ENCODE peak calls at places on chromosome 18, in eight cellular contexts. Q, M, W, R, I, T, E and O are unnamed samples.

GRCh38 chr18:2540575-2540974 is 30.7 kb downstream of the METTL4 start:
- DNase-seq in M (no peak), T (no peak), R (no peak), I (no peak), W (no peak), E (no peak), Q (no peak), O (no peak)

GRCh38 chr18:57533901-57534300 is 52.6 kb downstream of the FECH start:
- DNase-seq in T (no peak), Q (no peak), I (no peak), E (no peak), R (no peak), M (no peak), W (no peak), O (no peak)

GRCh38 chr18:75654928-75655745 is 227.6 kb upstream of the SMIM21 start:
- DNase-seq in E (no peak), I (no peak), M (no peak), Q (no peak), T (peak; percentile 21), R (no peak), W (peak; percentile 66), O (no peak)

GRCh38 chr18:49226935-49227334 is 233.5 kb downstream of the DYM start:
- DNase-seq in R (no peak), Q (no peak), W (no peak), E (no peak), I (no peak), M (no peak), T (no peak), O (no peak)

GRCh38 chr18:36321636-36322407 is 24.3 kb downstream of the FHOD3 start:
- DNase-seq in I (no peak), E (no peak), M (no peak), Q (no peak), W (no peak), T (no peak), R (no peak), O (peak; percentile 9)

GRCh38 chr18:34873966-34874365 is 163.9 kb downstream of the DTNA start:
- DNase-seq in W (no peak), E (no peak), T (no peak), Q (no peak), I (no peak), M (no peak), R (no peak), O (no peak)

GRCh38 chr18:58908006-58908405 is 43.3 kb downstream of the ZNF532 start:
- DNase-seq in M (no peak), Q (no peak), W (no peak), I (no peak), T (no peak), R (peak; percentile 33), E (no peak), O (no peak)

GRCh38 chr18:75276813-75277628 is 66.4 kb downstream of the TSHZ1 start:
- DNase-seq in W (no peak), Q (no peak), E (no peak), I (no peak), R (peak; percentile 58), T (no peak), M (no peak), O (no peak)

GRCh38 chr18:27400001-27400400 is 214.9 kb upstream of the CHST9 start:
- DNase-seq in Q (no peak), M (peak; percentile 19), R (no peak), W (no peak), T (no peak), E (peak; percentile 4), I (no peak), O (no peak)

GRCh38 chr18:23809411-23809810 is 120.2 kb downstream of the LAMA3 start:
- DNase-seq in W (no peak), Q (no peak), I (no peak), R (no peak), E (no peak), M (no peak), T (peak; percentile 5), O (no peak)

GRCh38 chr18:34493566-34494358 is 216.3 kb upstream of the DTNA start:
- DNase-seq in T (peak; percentile 79), Q (no peak), R (peak; percentile 13), I (no peak), E (no peak), W (no peak), M (peak; percentile 58), O (no peak)

GRCh38 chr18:72995558-72995957 is 127.8 kb upstream of the NETO1 start:
- DNase-seq in T (no peak), W (no peak), R (no peak), Q (no peak), M (no peak), I (no peak), E (no peak), O (no peak)

GRCh38 chr18:3655254-3655554 is 205.2 kb downstream of the TGIF1 start:
- DNase-seq in E (no peak), T (no peak), I (no peak), R (no peak), M (no peak), W (no peak), Q (no peak), O (no peak)

GRCh38 chr18:3653859-3654441 is 204.0 kb downstream of the TGIF1 start:
- DNase-seq in T (no peak), Q (no peak), M (no peak), R (no peak), W (no peak), I (no peak), E (no peak), O (no peak)

GRCh38 chr18:3654442-3655253 is 204.7 kb downstream of the TGIF1 start:
- DNase-seq in T (no peak), R (no peak), Q (no peak), E (no peak), M (no peak), W (no peak), I (no peak), O (no peak)

GRCh38 chr18:3652380-3653262 is 202.6 kb downstream of the TGIF1 start:
- DNase-seq in M (peak; percentile 71), E (peak; percentile 95), T (peak; percentile 8), Q (peak; percentile 55), R (peak; percentile 97), W (peak; percentile 72), I (peak; percentile 84), O (peak; percentile 81)

DNA sequence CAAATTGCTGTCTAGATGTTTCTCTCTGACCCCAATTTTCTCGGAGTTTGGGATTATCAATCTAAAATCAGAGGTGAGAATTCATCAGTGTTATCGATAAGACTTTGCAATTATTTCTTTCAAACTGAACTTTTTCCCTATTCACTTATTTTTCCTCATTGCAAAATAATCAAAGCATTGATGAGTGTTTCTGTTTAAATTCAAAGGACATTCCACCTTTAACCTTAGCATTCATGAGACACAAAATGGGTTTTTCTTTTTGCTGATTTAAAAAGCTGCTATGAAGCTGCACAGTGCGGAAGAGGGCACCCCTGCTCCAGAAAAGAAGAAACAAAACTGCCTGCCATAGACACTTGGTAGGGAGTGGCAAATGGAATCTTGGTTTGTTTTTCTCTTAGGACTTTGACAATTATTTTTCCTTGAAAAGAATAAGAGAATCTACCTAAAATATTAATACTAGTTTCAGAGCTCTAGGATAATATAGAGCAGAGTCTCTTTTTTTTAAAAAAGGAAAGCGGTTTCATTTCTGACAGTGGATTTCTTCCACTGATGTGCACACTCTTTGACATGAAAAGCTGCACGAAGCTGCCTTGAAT is 203.4 kb downstream of the TGIF1 start:
- DNase-seq in W (no peak), I (no peak), R (no peak), T (no peak), M (no peak), E (no peak), Q (no peak), O (no peak)
- TF ChIP-seq POLR2A in W (no peak), I (no peak), R (no peak), T (no peak), M (no peak), E (no peak), Q (no peak), O (no peak)

GRCh38 chr18:67531929-67532328 is 15.4 kb upstream of the DSEL start:
- DNase-seq in M (no peak), W (no peak), T (no peak), E (no peak), I (no peak), Q (no peak), R (no peak), O (no peak)
- H3K4me3 ChIP-seq in M (no peak overlapping the region), W (no peak overlapping the region), T (no peak overlapping the region), E (no peak overlapping the region), I (no peak overlapping the region), Q (no peak overlapping the region), R (no peak overlapping the region), O (no peak overlapping the region)

GRCh38 chr18:13374096-13374467 is 155.5 kb downstream of the LDLRAD4 start:
- DNase-seq in W (no peak), M (no peak), I (no peak), T (no peak), E (no peak), Q (no peak), R (no peak), O (no peak)

GRCh38 chr18:13376298-13376840 is 157.8 kb downstream of the LDLRAD4 start:
- DNase-seq in E (no peak), R (no peak), M (no peak), T (no peak), Q (no peak), W (no peak), I (no peak), O (peak; percentile 78)

GRCh38 chr18:13374468-13375301 is 156.1 kb downstream of the LDLRAD4 start:
- DNase-seq in W (no peak), M (no peak), R (no peak), E (no peak), Q (no peak), I (no peak), T (no peak), O (peak; percentile 75)

GRCh38 chr18:13376841-13377351 is 158.3 kb downstream of the LDLRAD4 start:
- DNase-seq in T (no peak), Q (no peak), I (peak; percentile 65), E (no peak), R (no peak), W (no peak), M (no peak), O (no peak)

DNA sequence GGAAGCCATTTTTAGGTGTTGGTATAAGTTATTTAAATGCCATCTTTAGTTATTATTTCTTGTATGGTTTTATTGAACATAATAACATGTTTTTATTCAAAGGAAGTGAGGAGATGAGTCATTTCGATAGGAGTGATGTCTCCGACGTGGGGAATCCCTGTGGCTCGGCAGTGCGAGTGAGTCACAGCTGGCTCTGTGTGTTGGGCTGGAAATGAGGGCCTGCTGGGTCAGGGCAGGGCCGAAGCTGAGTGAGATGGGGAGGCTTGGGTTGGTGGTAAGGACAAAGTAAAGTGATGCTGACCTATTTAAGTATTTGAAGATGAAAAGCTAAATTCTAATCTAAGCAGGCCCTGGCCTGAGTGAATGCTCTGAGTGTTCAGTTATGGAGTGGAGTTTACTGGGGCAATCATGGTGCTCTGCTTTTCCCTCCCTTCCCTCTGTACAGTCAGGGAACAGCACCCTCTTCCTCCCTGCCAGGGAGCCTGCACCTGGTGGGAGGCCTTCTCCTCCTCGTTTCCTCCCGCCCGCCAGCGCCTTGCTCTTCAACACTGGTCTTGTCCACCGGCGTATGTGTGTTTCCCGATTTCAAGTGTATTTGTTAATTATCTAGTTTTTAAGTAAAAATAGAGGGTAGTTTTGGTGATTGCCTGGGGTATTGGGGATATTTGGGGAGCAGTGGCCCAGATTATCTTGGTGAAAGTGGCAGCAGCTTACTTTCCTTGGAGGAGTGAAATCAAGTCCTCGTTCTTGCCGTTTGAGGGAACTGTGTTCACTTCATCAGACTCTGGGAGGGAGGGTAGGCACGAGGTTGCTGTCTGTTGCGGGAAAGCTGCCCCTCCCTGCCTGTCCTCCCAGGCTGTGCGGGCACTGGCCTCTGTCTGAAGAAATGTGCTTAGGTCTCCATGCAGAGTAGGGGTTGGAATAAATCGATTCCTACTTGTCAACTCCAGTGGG is 157.0 kb downstream of the LDLRAD4 start:
- DNase-seq in M (peak; percentile 82), E (peak; percentile 24), R (peak; percentile 97), I (peak; percentile 83), W (peak; percentile 88), T (peak; percentile 37), Q (no peak), O (peak; percentile 71)
- TF ChIP-seq CTCF in M (no peak), E (no peak), R (no peak), I (no peak), W (no peak), T (no peak), Q (no peak), O (no peak)

GRCh38 chr18:812123-812672 is at the start of gene YES1:
- DNase-seq in M (peak; percentile 90), T (peak; percentile 85), Q (peak; percentile 81), W (peak; percentile 93), I (peak; percentile 85), E (peak; percentile 89), R (peak; percentile 82), O (peak; percentile 96)
- TF ChIP-seq POLR2A in M (peak; percentile 73), T (peak; percentile 76), Q (peak; percentile 75), W (peak; percentile 6), I (peak; percentile 63), E (peak; percentile 32), R (peak; percentile 63), O (no peak)